ENCODE peak calls at places on chromosomes 12 and 14, in five cellular contexts. Z is stomach, E is endodermal cell, Y is right lobe of liver, U is heart left ventricle. F is an unnamed sample.

GRCh38 chr12:116916122-116916521 is 5.4 kb downstream of the FBXW8 start:
- DNase-seq in E (no peak), Z (no peak), U (no peak), Y (no peak), F (no peak)

GRCh38 chr12:107337354-107338095 is 244.2 kb upstream of the CRY1 start:
- DNase-seq in Y (no peak), E (no peak), U (no peak), Z (no peak), F (no peak)

GRCh38 chr12:106764738-106765137 is 9.7 kb upstream of the RIC8B start:
- DNase-seq in Y (peak; percentile 77), U (peak; percentile 36), E (no peak), Z (no peak), F (no peak)

GRCh38 chr14:102196008-102196407 is 56.3 kb downstream of the WDR20 start:
- DNase-seq in U (no peak), Y (no peak), E (no peak), Z (no peak), F (no peak)

GRCh38 chr14:39034481-39035296 is 68.3 kb downstream of the SEC23A start:
- DNase-seq in Z (no peak), Y (no peak), E (no peak), U (no peak), F (no peak)

GRCh38 chr14:64763089-64763782 is 59.0 kb downstream of the PLEKHG3 start:
- DNase-seq in E (no peak), U (no peak), Y (peak; percentile 40), Z (no peak), F (no peak)

GRCh38 chr12:104669057-104669770 is 212.5 kb downstream of the CHST11 start:
- DNase-seq in E (peak; percentile 74), U (peak; percentile 81), Z (peak; percentile 80), Y (no peak), F (no peak)

GRCh38 chr14:92121670-92122350 is at the start of the genes CPSF2 and NDUFB1:
- DNase-seq in E (peak; percentile 92), Z (peak; percentile 82), Y (peak; percentile 92), U (peak; percentile 91), F (peak; percentile 88)

GRCh38 chr12:115380509-115381120 is 696.6 kb upstream of the TBX3 start:
- DNase-seq in Z (no peak), U (no peak), Y (no peak), E (no peak), F (no peak)

GRCh38 chr12:66296171-66296683 is 6.1 kb upstream of the HELB start:
- DNase-seq in E (no peak), U (no peak), Z (no peak), Y (no peak), F (no peak)

GRCh38 chr14:99266181-99267178 is 5.5 kb downstream of the BCL11B start:
- DNase-seq in U (peak; percentile 76), Z (peak; percentile 79), E (peak; percentile 93), Y (peak; percentile 79), F (no peak)

GRCh38 chr12:51959921-51960320 is 8.4 kb downstream of the ACVR1B start:
- DNase-seq in Z (no peak), Y (no peak), E (peak; percentile 18), U (no peak), F (no peak)

GRCh38 chr12:3255071-3255470 is 177.9 kb downstream of the TSPAN9 start:
- DNase-seq in E (no peak), Y (no peak), Z (no peak), U (peak; percentile 82), F (no peak)

GRCh38 chr12:27572486-27573255 is 48.7 kb downstream of the PPFIBP1 start:
- DNase-seq in Z (no peak), Y (no peak), U (no peak), E (no peak), F (no peak)

GRCh38 chr12:24840046-24840800 is 108.7 kb downstream of the BCAT1 start:
- DNase-seq in E (no peak), Y (no peak), U (no peak), Z (no peak), F (no peak)

GRCh38 chr12:92030618-92031017 is 115.0 kb downstream of the BTG1 start:
- DNase-seq in E (no peak), Y (no peak), U (no peak), Z (peak; percentile 53), F (no peak)

GRCh38 chr14:51691176-51691575 is 39.5 kb downstream of the FRMD6 start:
- DNase-seq in Y (no peak), E (no peak), U (no peak), Z (no peak), F (no peak)

GRCh38 chr12:26853303-26854027 is 20.5 kb upstream of the ITPR2 start:
- DNase-seq in E (peak; percentile 89), Y (peak; percentile 84), Z (peak; percentile 75), U (peak; percentile 70), F (no peak)

GRCh38 chr14:61101803-61102548 is 120.9 kb downstream of the SLC38A6 start:
- DNase-seq in Z (no peak), U (no peak), E (peak; percentile 75), Y (no peak), F (no peak)

GRCh38 chr14:101878222-101879211 is 85.9 kb upstream of the DYNC1H1 start:
- DNase-seq in E (no peak), Z (peak; percentile 37), Y (no peak), U (no peak), F (no peak)

GRCh38 chr12:66832997-66833396 is 154.1 kb upstream of the GRIP1 start:
- DNase-seq in U (no peak), Z (no peak), E (no peak), Y (no peak), F (no peak)

GRCh38 chr12:54298904-54299303 is 1.9 kb downstream of the NFE2 start:
- DNase-seq in E (no peak), Z (no peak), Y (no peak), U (no peak), F (no peak)

GRCh38 chr12:78209851-78210493 is 379.3 kb downstream of the NAV3 start:
- DNase-seq in Z (no peak), Y (no peak), E (no peak), U (peak; percentile 42), F (no peak)

GRCh38 chr12:131116437-131117117 is 162.9 kb downstream of the ADGRD1 start:
- DNase-seq in E (peak; percentile 91), Z (no peak), Y (peak; percentile 33), U (no peak), F (no peak)

DNA sequence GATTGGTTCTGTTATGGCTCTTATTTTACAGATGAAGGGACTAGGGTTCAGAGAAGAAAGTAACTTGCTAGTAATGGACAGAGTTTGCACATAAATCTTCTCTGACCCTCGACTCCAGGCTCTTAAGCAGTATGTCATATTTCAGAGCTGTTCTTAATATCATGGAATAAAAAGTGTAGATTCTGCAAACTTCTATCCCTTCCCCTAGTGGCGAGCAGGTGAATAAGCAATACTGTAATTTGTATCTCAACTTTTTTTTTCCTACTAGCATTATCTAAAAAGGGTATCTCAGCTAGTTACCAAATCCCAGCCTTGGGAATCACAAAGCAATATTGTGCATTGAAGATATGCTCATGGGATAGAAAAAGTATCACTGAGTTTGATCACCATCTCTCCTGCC is 83.2 kb downstream of the ANO4 start:
- DNase-seq in E (no peak), Y (no peak), Z (no peak), U (no peak), F (no peak)
- TF ChIP-seq CTCF in E (peak; percentile 78), Y (no peak), Z (no peak), U (no peak), F (peak; percentile 40)

GRCh38 chr12:47739959-47740358 is 14.7 kb upstream of the ENDOU start:
- DNase-seq in Z (no peak), Y (no peak), E (no peak), U (peak; percentile 77), F (peak; percentile 55)

GRCh38 chr12:47739297-47739696 is 14.0 kb upstream of the ENDOU start:
- DNase-seq in U (peak; percentile 15), Z (no peak), Y (no peak), E (no peak), F (no peak)

GRCh38 chr12:47741340-47741703 is 16.0 kb upstream of the ENDOU start:
- DNase-seq in E (no peak), Z (peak; percentile 66), Y (peak; percentile 72), U (peak; percentile 92), F (peak; percentile 74)

GRCh38 chr12:47742253-47742825 is 16.3 kb downstream of the RAPGEF3 start:
- DNase-seq in U (no peak), Z (peak; percentile 70), Y (no peak), E (peak; percentile 95), F (no peak)

GRCh38 chr12:47740536-47741339 is 15.4 kb upstream of the ENDOU start:
- DNase-seq in Y (no peak), Z (no peak), U (no peak), E (no peak), F (peak; percentile 54)
- H3K4me1 ChIP-seq in Y (peaks cover 19% of the 10 kb centered on the region), Z (peaks cover 47% of the 10 kb centered on the region), U (peaks cover 67% of the 10 kb centered on the region), E (no peaks in the 10 kb centered on the region), F (peaks cover 3% of the 10 kb centered on the region)

GRCh38 chr14:46691819-46692218 is 40.2 kb upstream of the RPL10L start:
- DNase-seq in Z (no peak), U (no peak), E (no peak), Y (no peak), F (no peak)

GRCh38 chr14:46686652-46687051 is 35.1 kb upstream of the RPL10L start:
- DNase-seq in E (no peak), Y (no peak), Z (no peak), U (no peak), F (no peak)
- H3K27me3 ChIP-seq in E (no peaks in the 10 kb centered on the region), Y (no peaks in the 10 kb centered on the region), Z (no peaks in the 10 kb centered on the region), U (no peaks in the 10 kb centered on the region), F (no peaks in the 10 kb centered on the region)

GRCh38 chr12:55940065-55940732 is 9.2 kb downstream of the DGKA start:
- DNase-seq in U (peak; percentile 84), E (peak; percentile 99), Y (peak; percentile 80), Z (peak; percentile 91), F (peak; percentile 80)
- TF ChIP-seq CTCF in U (peak; percentile 90), E (peak; percentile 95), Y (peak; percentile 94), Z (peak; percentile 63), F (peak; percentile 92)

GRCh38 chr12:122846622-122847515 is 11.6 kb downstream of the HIP1R start:
- DNase-seq in Y (no peak), U (no peak), E (peak; percentile 51), Z (no peak), F (peak; percentile 48)
- H3K4me1 ChIP-seq in Y (peaks cover 11% of the 10 kb centered on the region), U (peaks cover 39% of the 10 kb centered on the region), E (no peaks in the 10 kb centered on the region), Z (peaks cover 54% of the 10 kb centered on the region), F (peaks cover 2% of the 10 kb centered on the region)

GRCh38 chr14:104567957-104568225 is 11.7 kb upstream of the C14orf180 start:
- DNase-seq in Y (no peak), U (no peak), E (no peak), Z (no peak), F (no peak)
- H3K27me3 ChIP-seq in Y (no peaks in the 10 kb centered on the region), U (no peaks in the 10 kb centered on the region), E (no peaks in the 10 kb centered on the region), Z (peaks cover 28% of the 10 kb centered on the region), F (peaks cover 86% of the 10 kb centered on the region)

DNA sequence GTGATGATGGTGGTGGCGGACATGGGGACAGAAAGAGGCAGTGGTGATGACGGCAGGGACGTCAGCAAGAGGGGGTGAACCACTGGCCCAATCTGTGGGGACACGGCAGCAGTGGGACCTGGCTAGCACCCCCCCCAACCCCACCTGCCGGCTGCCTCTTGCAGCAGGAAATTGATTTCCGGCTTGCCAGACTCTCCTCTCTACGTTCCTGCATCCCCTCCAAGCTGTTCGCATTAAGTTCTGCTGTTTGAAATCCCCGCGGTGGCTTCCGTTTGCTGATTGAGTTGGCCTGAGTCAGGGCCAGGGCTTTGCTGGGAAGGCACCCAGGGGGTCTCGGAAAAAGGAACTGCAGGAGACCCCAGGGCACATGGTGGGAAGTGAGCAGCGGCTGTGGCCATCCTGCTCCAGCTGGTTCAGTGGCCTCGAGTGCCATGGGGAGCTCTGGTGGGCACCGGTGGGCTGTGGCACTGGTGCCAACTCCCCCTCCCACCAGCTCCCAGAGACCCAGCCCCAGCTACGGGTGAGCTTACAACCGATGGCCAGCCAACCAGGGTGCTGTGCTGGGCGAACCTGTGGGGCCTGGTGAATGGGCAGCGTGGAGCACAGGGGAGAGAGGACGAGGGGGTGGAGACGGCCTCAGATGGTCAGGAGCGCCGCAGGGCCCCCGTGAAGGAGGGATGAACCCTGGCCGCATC is 14.6 kb upstream of the NUDT14 start:
- DNase-seq in Y (no peak), E (no peak), U (no peak), Z (no peak), F (no peak)
- TF ChIP-seq CTCF in Y (no peak), E (no peak), U (no peak), Z (no peak), F (no peak)